ENCODE peak calls at places on chromosomes 12 and 14, in four cellular contexts. F is Peyer's patch, Q is ovary, G is tibial nerve. N is an unnamed sample.

GRCh38 chr12:96578526-96579125 is 89.2 kb downstream of the CFAP54 start:
- DNase-seq in F (no peak), G (no peak), Q (no peak), N (no peak)

GRCh38 chr14:103348154-103348553 is 14.1 kb downstream of the EIF5 start:
- DNase-seq in F (no peak), G (no peak), Q (no peak), N (no peak)

GRCh38 chr14:59268858-59269257 is 80.4 kb downstream of the DAAM1 start:
- DNase-seq in G (no peak), Q (no peak), F (no peak), N (no peak)

GRCh38 chr14:100074431-100075100 is 9.3 kb downstream of the EVL start:
- DNase-seq in F (no peak), Q (no peak), G (no peak), N (no peak)

GRCh38 chr12:77923882-77924281 is 93.2 kb downstream of the NAV3 start:
- DNase-seq in G (no peak), F (no peak), Q (no peak), N (no peak)

GRCh38 chr14:101965145-101965531 is 765 bp downstream of the DYNC1H1 start:
- DNase-seq in F (peak), G (peak), Q (peak), N (peak)

GRCh38 chr12:25054783-25055144 is 105.9 kb upstream of the BCAT1 start:
- DNase-seq in Q (no peak), G (no peak), F (no peak), N (no peak)

GRCh38 chr14:77281852-77282251 is 10.8 kb upstream of the NGB start:
- DNase-seq in G (no peak), Q (no peak), F (no peak), N (no peak)

GRCh38 chr14:103886304-103887169 is 39.2 kb upstream of the PPP1R13B start:
- DNase-seq in G (no peak), F (no peak), Q (no peak), N (no peak)

GRCh38 chr12:18905134-18905533 is 167.2 kb downstream of the CAPZA3 start:
- DNase-seq in Q (no peak), G (no peak), F (no peak), N (no peak)

GRCh38 chr14:100078997-100079561 is 13.9 kb downstream of the EVL start:
- DNase-seq in F (no peak), Q (no peak), G (no peak), N (no peak)

GRCh38 chr14:33110737-33111443 is 172.2 kb downstream of the NPAS3 start:
- DNase-seq in G (no peak), Q (no peak), F (no peak), N (no peak)

GRCh38 chr12:52137746-52138145 is 54.1 kb downstream of the KRT80 start:
- DNase-seq in G (no peak), Q (no peak), F (peak), N (no peak)

GRCh38 chr12:54371328-54372112 is 7.2 kb upstream of the GPR84 start:
- DNase-seq in G (peak), F (no peak), Q (peak), N (peak)

GRCh38 chr12:57160021-57160420 is 12.6 kb upstream of the LRP1-AS start:
- DNase-seq in Q (no peak), F (no peak), G (no peak), N (no peak)

GRCh38 chr14:81350344-81351096 is 49.6 kb downstream of the STON2 start:
- DNase-seq in Q (no peak), F (no peak), G (no peak), N (no peak)

GRCh38 chr14:89543420-89543790 is 126.4 kb upstream of the FOXN3 start:
- DNase-seq in G (no peak), Q (peak), F (no peak), N (no peak)

GRCh38 chr14:93086441-93087055 is 29.2 kb downstream of the ITPK1 start:
- DNase-seq in G (no peak), F (no peak), Q (no peak), N (no peak)

GRCh38 chr14:58533417-58533816 is 104.3 kb upstream of the DACT1 start:
- DNase-seq in G (no peak), Q (no peak), F (no peak), N (no peak)

GRCh38 chr12:77372026-77372425 is 306.7 kb upstream of the E2F7 start:
- DNase-seq in F (no peak), Q (no peak), G (no peak), N (no peak)

GRCh38 chr14:50023671-50024490 is 92.5 kb downstream of the VCPKMT start:
- DNase-seq in F (no peak), Q (no peak), G (no peak), N (no peak)

GRCh38 chr12:130401703-130402102 is 64.0 kb downstream of the PIWIL1 start:
- DNase-seq in G (no peak), Q (no peak), F (no peak), N (no peak)

GRCh38 chr12:131050463-131051154 is 96.9 kb downstream of the ADGRD1 start:
- DNase-seq in F (peak), G (no peak), Q (no peak), N (no peak)

GRCh38 chr12:44286336-44286735 is 450.5 kb downstream of the TMEM117 start:
- DNase-seq in F (no peak), Q (no peak), G (no peak), N (no peak)

GRCh38 chr12:64696065-64696741 is 63.0 kb downstream of the GNS start:
- DNase-seq in Q (no peak), F (no peak), G (no peak), N (no peak)

GRCh38 chr12:75322464-75322863 is 7.7 kb downstream of the CAPS2 start:
- DNase-seq in G (no peak), F (no peak), Q (no peak), N (no peak)

GRCh38 chr12:45257185-45257585 is 41.3 kb downstream of the ANO6 start:
- DNase-seq in G (no peak), Q (no peak), F (no peak), N (no peak)

GRCh38 chr14:49303952-49304516 is 282.1 kb downstream of the RPS29 start:
- DNase-seq in G (peak), Q (peak), F (no peak), N (no peak)

GRCh38 chr14:103910262-103910935 is 17.9 kb upstream of the TDRD9 start:
- DNase-seq in G (peak), F (peak), Q (peak), N (peak)

GRCh38 chr12:69616025-69616424 is 5.3 kb upstream of the LRRC10 start:
- DNase-seq in F (no peak), G (no peak), Q (no peak), N (peak)

GRCh38 chr12:88865537-88865936 is 285.3 kb upstream of the KITLG start:
- DNase-seq in F (no peak), G (no peak), Q (no peak), N (no peak)

GRCh38 chr14:35133542-35134328 is 11.4 kb downstream of the PRORP start:
- DNase-seq in Q (no peak), F (no peak), G (no peak), N (no peak)

GRCh38 chr14:94011795-94012194 is 14.3 kb upstream of the OTUB2 start:
- DNase-seq in Q (no peak), F (no peak), G (no peak), N (no peak)

GRCh38 chr12:76757694-76758093 is 6.2 kb upstream of the ZDHHC17 start:
- DNase-seq in Q (no peak), F (no peak), G (no peak), N (no peak)

GRCh38 chr12:69096669-69097364 is 142.6 kb upstream of the CPSF6 start:
- DNase-seq in F (no peak), G (no peak), Q (no peak), N (no peak)

GRCh38 chr12:14365294-14366210 is at the start of gene ATF7IP:
- DNase-seq in Q (peak), F (peak), G (peak), N (peak)
- TF ChIP-seq CTCF in Q (peak), F (peak), G (no peak), N (no peak)

GRCh38 chr14:106883218-106883692 is 1356.9 kb downstream of the TMEM121 start:
- DNase-seq in G (no peak), F (no peak), Q (peak), N (no peak)
- H3K4me3 ChIP-seq in G (no peak), F (no peak), Q (no peak), N (no peak)

GRCh38 chr14:68937790-68938514 is 41.1 kb downstream of the ACTN1 start:
- DNase-seq in G (no peak), Q (no peak), F (peak), N (no peak)

GRCh38 chr14:68935761-68936209 is 43.3 kb downstream of the ACTN1 start:
- DNase-seq in G (no peak), Q (no peak), F (no peak), N (no peak)

GRCh38 chr14:68936980-68937379 is 42.1 kb downstream of the ACTN1 start:
- DNase-seq in F (no peak), G (no peak), Q (no peak), N (no peak)

GRCh38 chr14:68938515-68939423 is 40.3 kb downstream of the ACTN1 start:
- DNase-seq in Q (no peak), G (no peak), F (peak), N (no peak)

DNA sequence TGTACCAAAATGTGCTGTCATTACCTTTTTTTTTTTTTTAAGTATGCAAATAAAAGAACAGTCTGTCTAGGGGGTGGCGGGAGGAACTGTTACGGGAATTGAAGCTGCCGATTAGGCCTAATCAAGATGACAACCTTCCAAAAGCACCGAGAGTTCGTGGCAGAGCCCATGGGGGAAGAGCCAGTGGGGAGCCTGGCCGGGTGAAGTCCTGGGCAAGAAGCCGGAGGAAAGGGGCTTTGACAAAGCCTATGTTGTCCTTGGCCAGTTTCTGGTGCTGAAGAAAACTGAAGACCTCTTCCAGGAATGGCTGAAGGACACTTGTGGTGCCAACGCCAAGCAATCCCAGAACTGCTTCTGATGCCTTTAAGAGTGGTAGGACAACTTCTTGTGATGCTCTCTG is 42.6 kb downstream of the ACTN1 start:
- DNase-seq in G (no peak), Q (no peak), F (no peak), N (no peak)
- TF ChIP-seq POLR2A in G (no peak), Q (no peak), F (no peak), N (no peak)

DNA sequence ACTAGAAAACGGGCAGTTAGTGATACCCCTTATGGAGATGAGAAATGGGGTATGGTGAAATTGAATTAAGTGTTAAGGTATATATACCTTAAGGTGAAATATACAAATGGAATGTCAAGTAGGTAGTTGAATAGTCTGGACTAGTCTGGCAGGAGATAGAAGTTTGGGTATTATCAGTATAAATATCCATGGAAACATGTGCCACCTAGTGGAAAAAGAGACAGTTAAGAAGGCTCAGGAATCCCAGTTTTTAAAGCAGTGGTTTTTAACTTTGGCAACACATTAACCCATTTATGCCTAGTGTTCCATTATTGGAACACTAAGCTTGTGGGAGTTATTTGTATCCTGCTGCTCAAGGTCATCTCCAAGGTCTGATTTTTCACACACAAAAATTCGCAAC is 38.6 kb upstream of the TPH2 start:
- DNase-seq in Q (no peak), F (no peak), G (no peak), N (no peak)
- TF ChIP-seq CTCF in Q (no peak), F (no peak), G (no peak), N (no peak)

GRCh38 chr12:6620137-6620884 is 13.1 kb upstream of the CHD4 start:
- DNase-seq in G (no peak), F (no peak), Q (no peak), N (no peak)
- H3K4me3 ChIP-seq in G (no peak), F (no peak), Q (no peak), N (no peak)

DNA sequence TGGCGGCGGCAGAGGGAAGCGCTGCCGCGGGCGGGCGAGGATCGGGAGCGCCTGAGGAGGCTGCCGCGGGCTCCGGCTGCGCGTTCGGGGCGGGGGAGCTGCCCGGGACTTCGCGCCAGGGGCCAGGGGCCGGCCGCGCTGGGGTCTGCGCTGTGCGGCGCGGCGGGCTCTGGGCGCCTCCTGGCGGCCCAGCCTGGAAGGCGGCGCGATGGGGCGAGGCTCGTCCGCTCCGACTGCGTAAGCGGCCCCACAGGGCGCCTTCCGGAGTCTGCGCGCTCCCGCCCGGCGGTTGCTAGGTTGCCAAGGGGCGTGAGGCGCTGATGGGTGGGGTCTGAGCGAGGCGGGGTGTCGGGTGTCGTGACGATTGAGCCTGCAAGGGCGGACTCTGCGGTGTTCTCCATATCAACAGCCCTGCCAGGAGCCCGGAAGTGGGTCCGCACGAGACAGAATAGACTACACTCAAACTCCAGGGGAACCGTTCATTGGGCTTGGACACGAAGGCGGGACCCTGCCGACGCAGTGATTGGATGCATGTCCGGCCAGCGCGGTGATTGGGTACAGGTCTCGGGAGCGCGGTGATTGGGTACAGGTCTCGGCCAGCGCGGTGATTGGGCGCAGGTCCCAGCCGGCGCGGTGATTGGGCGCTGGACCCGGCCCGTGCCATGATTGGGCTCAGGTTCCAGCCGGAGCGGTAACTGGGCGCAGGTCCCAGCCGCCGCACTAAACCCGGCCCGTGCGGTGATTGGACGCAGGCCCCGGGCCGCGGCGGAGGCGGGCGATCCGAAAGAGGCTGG is at the start of gene TEDC1:
- DNase-seq in G (peak), Q (peak), F (peak), N (peak)
- TF ChIP-seq POLR2A in G (peak), Q (peak), F (peak), N (no peak)

GRCh38 chr12:94650143-94651056 is at the start of gene TMCC3:
- DNase-seq in Q (peak), G (no peak), F (peak), N (no peak)
- TF ChIP-seq CTCF in Q (no peak), G (no peak), F (no peak), N (no peak)

GRCh38 chr12:56114084-56114483 is 2.3 kb upstream of the RPL41 start:
- DNase-seq in G (no peak), F (no peak), Q (no peak), N (no peak)
- H3K4me3 ChIP-seq in G (no peak), F (no peak), Q (no peak), N (no peak)

GRCh38 chr14:73785834-73786631 is 65.6 kb upstream of the PTGR2 start:
- DNase-seq in G (peak), Q (peak), F (peak), N (peak)
- TF ChIP-seq POLR2A in G (peak), Q (peak), F (peak), N (no peak)